ENCODE peak calls at places on chromosome 1, in five cellular contexts. P is effector memory CD4-positive, alpha-beta T cell; V is CD8-positive, alpha-beta memory T cell; W is esophagus muscularis mucosa; N is breast epithelium. B is an unnamed sample. For H3K27me3, the result is how much of the 10 kb centered on the place peaks cover.

GRCh38 chr1:86798608-86799291 is 94.4 kb downstream of the SH3GLB1 start:
- DNase-seq in P (no peak), N (no peak), W (peak), V (no peak), B (no peak)

GRCh38 chr1:180886338-180886737 is 26.4 kb upstream of the KIAA1614 start:
- DNase-seq in P (no peak), N (no peak), W (no peak), V (no peak), B (no peak)

GRCh38 chr1:23648576-23648975 is 43.0 kb upstream of the RPL11 start:
- DNase-seq in W (no peak), N (no peak), P (no peak), V (no peak), B (no peak)

GRCh38 chr1:20663969-20664715 is 3.0 kb upstream of the DDOST start:
- DNase-seq in W (no peak), N (no peak), P (no peak), V (no peak), B (no peak)

GRCh38 chr1:34286547-34286946 is 109.8 kb downstream of the C1orf94 start:
- DNase-seq in P (no peak), W (peak), N (no peak), V (no peak), B (no peak)

GRCh38 chr1:58709540-58709939 is 9.7 kb upstream of the MYSM1 start:
- DNase-seq in P (no peak), N (no peak), V (no peak), W (no peak), B (no peak)

GRCh38 chr1:246564839-246565750 is 966 bp downstream of the TFB2M start:
- DNase-seq in W (no peak), P (no peak), N (no peak), V (no peak), B (no peak)

GRCh38 chr1:155003227-155003765 is 694 bp downstream of the ZBTB7B start:
- DNase-seq in W (no peak), P (no peak), V (no peak), N (no peak), B (no peak)

GRCh38 chr1:235286667-235287066 is 41.3 kb downstream of the ARID4B start:
- DNase-seq in P (no peak), V (no peak), W (no peak), N (no peak), B (no peak)

GRCh38 chr1:202810615-202811295 is at the start of gene PCAT6:
- DNase-seq in W (peak), N (peak), V (peak), P (peak), B (peak)

GRCh38 chr1:154546264-154547043 is 12.0 kb downstream of the UBE2Q1 start:
- DNase-seq in V (peak), W (no peak), P (no peak), N (no peak), B (no peak)

GRCh38 chr1:69913967-69914366 is 291.4 kb downstream of the LRRC40 start:
- DNase-seq in N (no peak), P (no peak), V (no peak), W (no peak), B (no peak)

GRCh38 chr1:29584816-29585600 is 348.7 kb downstream of the PTPRU start:
- DNase-seq in N (no peak), V (no peak), W (no peak), P (no peak), B (no peak)

GRCh38 chr1:68174173-68175113 is 57.9 kb downstream of the WLS start:
- DNase-seq in W (no peak), P (no peak), N (peak), V (no peak), B (peak)

GRCh38 chr1:214568328-214568727 is 16.9 kb upstream of the PTPN14 start:
- DNase-seq in P (no peak), W (no peak), N (no peak), V (no peak), B (no peak)

GRCh38 chr1:211126622-211127021 is 7.3 kb downstream of the KCNH1 start:
- DNase-seq in V (no peak), P (no peak), W (no peak), N (no peak), B (no peak)

GRCh38 chr1:207327994-207328393 is 6.5 kb downstream of the CD55 start:
- DNase-seq in W (no peak), N (no peak), P (no peak), V (no peak), B (no peak)

GRCh38 chr1:68339505-68339904 is 107.2 kb upstream of the WLS start:
- DNase-seq in W (no peak), N (no peak), P (no peak), V (no peak), B (no peak)

GRCh38 chr1:169491845-169492281 is 6.1 kb upstream of the SLC19A2 start:
- DNase-seq in W (no peak), V (no peak), P (no peak), N (no peak), B (no peak)

GRCh38 chr1:117166076-117166475 is 44.5 kb upstream of the TRIM45 start:
- DNase-seq in V (no peak), W (no peak), P (no peak), N (no peak), B (no peak)

GRCh38 chr1:202270871-202271326 is 70.8 kb downstream of the UBE2T start:
- DNase-seq in N (peak), W (no peak), V (no peak), P (no peak), B (no peak)

GRCh38 chr1:3858231-3858981 is 1.1 kb downstream of the DFFB start:
- DNase-seq in N (no peak), V (peak), P (no peak), W (no peak), B (no peak)

GRCh38 chr1:151237678-151238466 is 16.7 kb upstream of the PSMD4 start:
- DNase-seq in V (no peak), P (no peak), N (no peak), W (no peak), B (no peak)

GRCh38 chr1:85319488-85319887 is 43.1 kb upstream of the BCL10 start:
- DNase-seq in W (no peak), P (no peak), V (no peak), N (no peak), B (no peak)

GRCh38 chr1:105608713-105609112 is 1447.8 kb upstream of the PRMT6 start:
- DNase-seq in V (no peak), W (no peak), P (no peak), N (no peak), B (no peak)

GRCh38 chr1:77794550-77794949 is 15.1 kb downstream of the MIGA1 start:
- DNase-seq in V (no peak), P (no peak), W (no peak), N (no peak), B (no peak)

GRCh38 chr1:65495137-65495536 is 74.7 kb downstream of the LEPR start:
- DNase-seq in P (no peak), V (no peak), N (no peak), W (no peak), B (no peak)

GRCh38 chr1:10504259-10504658 is 29.5 kb downstream of the PEX14 start:
- DNase-seq in W (no peak), P (no peak), V (no peak), N (no peak), B (peak)

GRCh38 chr1:236501093-236501492 is 22.7 kb upstream of the LGALS8 start:
- DNase-seq in W (no peak), N (no peak), P (no peak), V (no peak), B (no peak)

GRCh38 chr1:206521694-206522402 is 14.5 kb downstream of the RASSF5 start:
- DNase-seq in V (no peak), N (no peak), W (no peak), P (no peak), B (peak)

GRCh38 chr1:145983206-145983675 is 13.1 kb downstream of the TXNIP start:
- DNase-seq in W (no peak), P (no peak), V (no peak), N (no peak), B (peak)

GRCh38 chr1:3065396-3065795 is 3.6 kb upstream of the PRDM16 start:
- DNase-seq in V (no peak), W (no peak), P (no peak), N (no peak), B (peak)

GRCh38 chr1:98420376-98421097 is 241.0 kb upstream of the SNX7 start:
- DNase-seq in P (no peak), V (no peak), N (no peak), W (no peak), B (no peak)

GRCh38 chr1:34928865-34929496 is 469 bp downstream of the DLGAP3 start:
- DNase-seq in V (no peak), W (no peak), N (no peak), P (no peak), B (no peak)

GRCh38 chr1:203048555-203049051 is 22.3 kb downstream of the PPFIA4 start:
- DNase-seq in V (no peak), W (no peak), P (no peak), N (no peak), B (no peak)

GRCh38 chr1:19665044-19665455 is 375 bp downstream of the HTR6 start:
- DNase-seq in W (no peak), V (no peak), P (no peak), N (no peak), B (no peak)

GRCh38 chr1:19664453-19665043 is at the start of gene HTR6:
- DNase-seq in N (no peak), P (peak), V (no peak), W (no peak), B (no peak)

GRCh38 chr1:19661721-19662228 is 2.9 kb upstream of the HTR6 start:
- DNase-seq in P (no peak), V (peak), W (no peak), N (no peak), B (no peak)

GRCh38 chr1:19665456-19666138 is 922 bp downstream of the HTR6 start:
- DNase-seq in V (no peak), N (no peak), P (no peak), W (no peak), B (no peak)

GRCh38 chr1:19662313-19662712 is 2.4 kb upstream of the HTR6 start:
- DNase-seq in P (no peak), N (no peak), V (no peak), W (no peak), B (no peak)
- H3K27me3 ChIP-seq in P (under half), N (under half), V (under half), W (under half), B (under half)

GRCh38 chr1:61081637-61082335 is 575 bp upstream of the NFIA start:
- DNase-seq in V (peak), N (no peak), W (no peak), P (peak), B (peak)

GRCh38 chr1:61084560-61084991 is 2.2 kb downstream of the NFIA start:
- DNase-seq in N (no peak), W (no peak), V (no peak), P (no peak), B (no peak)

GRCh38 chr1:61083799-61084385 is 1.5 kb downstream of the NFIA start:
- DNase-seq in N (no peak), V (no peak), P (no peak), W (no peak), B (no peak)

GRCh38 chr1:61082336-61083013 is at the start of gene NFIA:
- DNase-seq in W (no peak), V (peak), N (no peak), P (peak), B (no peak)

DNA sequence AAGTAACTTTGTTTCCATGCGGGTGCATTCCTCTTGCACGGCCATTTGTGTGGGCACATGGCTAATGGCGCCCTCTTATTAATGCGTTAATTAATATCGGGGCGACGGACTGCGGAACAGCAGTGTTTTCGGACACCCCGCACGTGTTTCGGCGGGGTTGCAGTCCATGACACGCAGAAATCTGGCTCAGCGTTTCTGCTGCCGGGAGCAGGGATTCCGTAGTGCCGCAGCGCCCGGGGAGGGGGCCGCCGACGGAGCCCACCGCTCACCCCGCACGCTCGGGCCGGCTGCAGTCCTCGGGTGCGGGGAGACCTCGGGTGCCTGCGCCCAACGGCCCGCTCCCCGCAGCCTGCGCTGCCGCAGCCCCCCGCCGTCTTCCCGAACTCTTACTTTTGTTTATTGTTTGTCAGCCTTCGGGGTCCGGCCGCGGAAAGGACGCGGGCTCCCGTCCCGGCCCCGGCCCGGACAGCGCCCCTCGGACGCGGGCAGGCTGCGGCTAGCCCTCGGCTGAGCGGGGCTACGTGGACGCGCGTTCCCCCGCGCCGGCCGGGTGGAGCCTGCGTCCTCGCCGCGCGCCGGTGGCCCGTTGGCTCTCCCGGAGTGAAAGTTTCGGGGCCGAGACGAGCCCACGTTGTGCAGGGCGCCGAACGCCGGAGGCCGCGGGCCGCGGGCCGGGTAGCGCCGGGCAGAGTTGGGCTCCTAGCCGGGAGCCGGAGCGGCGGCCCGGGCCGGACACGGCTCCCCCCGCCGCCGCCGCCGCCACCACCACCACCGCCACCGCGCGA is 845 bp downstream of the NFIA start:
- DNase-seq in N (no peak), V (peak), W (no peak), P (no peak), B (no peak)
- H3K27me3 ChIP-seq in N (under half), V (under half), W (under half), P (under half), B (under half)

GRCh38 chr1:225735252-225736149 is 42.1 kb upstream of the SRP9 start:
- DNase-seq in V (no peak), W (no peak), N (peak), P (no peak), B (peak)
- H3K27me3 ChIP-seq in V (under half), W (under half), N (under half), P (under half), B (under half)

GRCh38 chr1:36584874-36585759 is 102.4 kb upstream of the CSF3R start:
- DNase-seq in V (no peak), W (no peak), N (no peak), P (no peak), B (no peak)
- H3K27me3 ChIP-seq in V (under half), W (under half), N (under half), P (under half), B (half or more)

GRCh38 chr1:18199462-18199861 is 91.9 kb downstream of the IGSF21 start:
- DNase-seq in N (no peak), V (no peak), W (no peak), P (no peak), B (no peak)
- H3K27me3 ChIP-seq in N (under half), V (under half), W (under half), P (under half), B (half or more)

DNA sequence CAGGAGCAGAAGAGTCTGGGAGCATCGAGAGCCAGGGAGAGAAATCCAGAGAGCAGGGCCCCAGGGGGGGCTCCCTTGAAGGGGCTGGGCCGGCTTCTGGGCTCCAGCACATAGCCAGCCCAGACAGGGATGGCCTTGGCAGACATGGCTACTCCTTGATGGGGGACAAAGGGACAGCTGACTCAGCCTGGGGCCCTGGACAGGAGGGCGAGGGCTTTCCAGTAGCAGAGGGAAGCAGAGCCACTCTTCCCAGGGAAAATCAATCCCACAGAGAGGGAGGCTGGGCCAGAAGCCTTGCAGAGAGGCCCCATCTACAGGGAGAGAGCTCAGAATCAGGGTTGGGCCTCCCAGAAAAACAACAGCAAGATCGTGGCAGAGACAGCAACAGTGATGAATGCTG is 15.5 kb downstream of the IGFN1 start:
- DNase-seq in W (no peak), P (no peak), V (no peak), N (no peak), B (no peak)
- H3K27me3 ChIP-seq in W (under half), P (under half), V (under half), N (under half), B (under half)

DNA sequence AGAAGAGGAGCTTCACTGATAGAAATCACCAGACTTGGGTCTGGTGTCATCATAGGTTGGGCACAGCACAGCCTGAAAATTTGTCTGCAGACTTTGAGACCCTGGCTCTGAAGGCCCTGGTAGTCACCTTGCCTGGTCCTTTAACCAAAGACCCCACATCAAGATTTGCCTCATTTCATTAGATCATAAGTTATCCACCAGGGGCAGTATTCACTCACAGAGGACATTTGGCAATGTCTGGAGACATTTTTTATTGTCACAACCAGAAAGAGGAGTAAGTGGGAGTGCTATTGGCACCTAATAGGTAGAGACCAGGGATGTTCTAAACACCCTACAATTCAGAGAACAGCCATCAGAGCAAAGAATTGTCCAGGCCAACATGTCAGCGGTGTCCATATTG is 22.1 kb upstream of the PAX7 start:
- DNase-seq in N (no peak), W (no peak), P (no peak), V (no peak), B (no peak)
- H3K27me3 ChIP-seq in N (under half), W (under half), P (under half), V (under half), B (half or more)